ENCODE peak calls at places on chromosomes 7 and 10, in ten cellular contexts. C is AG08395; I is ELR; W is central memory CD4-positive, alpha-beta T cell; Y is activated CD4-positive, alpha-beta memory T cell treated with anti-CD3 and anti-CD28 coated beads for 36 hours; D is choroid plexus epithelial cell; V is NCI-H1092 treated with DMSO at 0.1 percent for 48 hours; G is RWPE1; J is stimulated activated CD4-positive, alpha-beta T cell treated with anti-CD3 and anti-CD28 coated beads, Interleukin-12 subunit alpha, Interleukin-12 subunit beta, amount 100 ng/mL, for 4 hours; R is stimulated activated CD8-positive, alpha-beta memory T cell treated with anti-CD3 and anti-CD28 coated beads, Interleukin-4, amount 100 ng/mL, for 1 hour. A is an unnamed sample.

GRCh38 chr10:30816812-30817193 is 187.2 kb upstream of the LYZL2 start:
- DNase-seq in C (no peak), I (no peak), W (no peak), Y (no peak), D (no peak), V (no peak), G (no peak), J (no peak), R (no peak), A (no peak)

GRCh38 chr7:74008687-74009086 is 19.3 kb upstream of the ELN start:
- DNase-seq in C (no peak), I (no peak), W (no peak), Y (no peak), D (no peak), V (no peak), G (no peak), J (no peak), R (no peak), A (no peak)

GRCh38 chr10:79070611-79071534 is 2.1 kb downstream of the ZMIZ1 start:
- DNase-seq in C (peak), I (peak), W (no peak), Y (peak), D (peak), V (peak), G (peak), J (peak), R (no peak), A (no peak)

GRCh38 chr7:111089822-111090426 is 1.0 kb upstream of the LRRN3 start:
- DNase-seq in C (peak), I (peak), W (peak), Y (no peak), D (peak), V (peak), G (peak), J (no peak), R (no peak), A (no peak)

GRCh38 chr7:152383341-152384234 is 52.2 kb downstream of the KMT2C start:
- DNase-seq in C (peak), I (peak), W (no peak), Y (peak), D (peak), V (no peak), G (no peak), J (peak), R (no peak), A (no peak)

GRCh38 chr10:132264966-132265877 is 42.5 kb downstream of the STK32C start:
- DNase-seq in C (peak), I (no peak), W (no peak), Y (no peak), D (peak), V (peak), G (no peak), J (no peak), R (no peak), A (no peak)

GRCh38 chr10:78342787-78343186 is 309.1 kb downstream of the RPS24 start:
- DNase-seq in C (no peak), I (no peak), W (no peak), Y (no peak), D (no peak), V (no peak), G (no peak), J (no peak), R (no peak), A (peak)

GRCh38 chr10:122485670-122486069 is 24.3 kb downstream of the HTRA1 start:
- DNase-seq in C (peak), I (no peak), W (no peak), Y (no peak), D (peak), V (no peak), G (no peak), J (no peak), R (no peak), A (no peak)

GRCh38 chr10:107733328-107733727 is 568.8 kb upstream of the SORCS1 start:
- DNase-seq in C (peak), I (peak), W (no peak), Y (no peak), D (no peak), V (no peak), G (no peak), J (no peak), R (no peak), A (no peak)

A was measured in central memory CD8-positive, alpha-beta T cell.